ENCODE peak calls at places on chromosomes 2 and 18, in six cellular contexts. One of them, this sample, is unnamed. For H3K9me3, the result is how much of the 10 kb centered on the place peaks cover.

GRCh38 chr2:1461507-1462390 is 48.5 kb downstream of the TPO start:
- DNase-seq in hepatocyte: no peak
- DNase-seq in right lobe of liver: no peak
- DNase-seq in AG04450: no peak
- DNase-seq in esophagus muscularis mucosa: peak
- DNase-seq in adrenal gland: no peak
- DNase-seq in this sample: no peak

GRCh38 chr2:71710367-71710766 is 257.0 kb downstream of the DYSF start:
- DNase-seq in hepatocyte: no peak
- DNase-seq in right lobe of liver: no peak
- DNase-seq in AG04450: no peak
- DNase-seq in esophagus muscularis mucosa: no peak
- DNase-seq in adrenal gland: no peak
- DNase-seq in this sample: no peak

GRCh38 chr2:137535897-137536296 is 428.4 kb upstream of the HNMT start:
- DNase-seq in hepatocyte: no peak
- DNase-seq in right lobe of liver: no peak
- DNase-seq in AG04450: no peak
- DNase-seq in esophagus muscularis mucosa: no peak
- DNase-seq in adrenal gland: no peak
- DNase-seq in this sample: no peak

GRCh38 chr18:59990121-59990818 is 90.5 kb downstream of the PMAIP1 start:
- DNase-seq in hepatocyte: no peak
- DNase-seq in right lobe of liver: no peak
- DNase-seq in AG04450: no peak
- DNase-seq in esophagus muscularis mucosa: no peak
- DNase-seq in adrenal gland: no peak
- DNase-seq in this sample: no peak

GRCh38 chr18:63379639-63379962 is 12.6 kb upstream of the KDSR start:
- DNase-seq in hepatocyte: no peak
- DNase-seq in right lobe of liver: no peak
- DNase-seq in AG04450: no peak
- DNase-seq in esophagus muscularis mucosa: no peak
- DNase-seq in adrenal gland: no peak
- DNase-seq in this sample: no peak

GRCh38 chr18:12391487-12392136 is 14.6 kb upstream of the AFG3L2 start:
- DNase-seq in hepatocyte: peak
- DNase-seq in right lobe of liver: peak
- DNase-seq in AG04450: peak
- DNase-seq in esophagus muscularis mucosa: no peak
- DNase-seq in adrenal gland: peak
- DNase-seq in this sample: peak

GRCh38 chr2:205714058-205714776 is 31.9 kb downstream of the NRP2 start:
- DNase-seq in hepatocyte: no peak
- DNase-seq in right lobe of liver: no peak
- DNase-seq in AG04450: no peak
- DNase-seq in esophagus muscularis mucosa: no peak
- DNase-seq in adrenal gland: no peak
- DNase-seq in this sample: peak

GRCh38 chr2:215729985-215730620 is 283.2 kb downstream of the MREG start:
- DNase-seq in hepatocyte: no peak
- DNase-seq in right lobe of liver: no peak
- DNase-seq in AG04450: no peak
- DNase-seq in esophagus muscularis mucosa: no peak
- DNase-seq in adrenal gland: no peak
- DNase-seq in this sample: no peak

GRCh38 chr2:73063909-73064875 is 7.3 kb downstream of the SFXN5 start:
- DNase-seq in hepatocyte: peak
- DNase-seq in right lobe of liver: no peak
- DNase-seq in AG04450: peak
- DNase-seq in esophagus muscularis mucosa: no peak
- DNase-seq in adrenal gland: peak
- DNase-seq in this sample: no peak

GRCh38 chr2:200788129-200788718 is 23.5 kb upstream of the BZW1 start:
- DNase-seq in hepatocyte: no peak
- DNase-seq in right lobe of liver: no peak
- DNase-seq in AG04450: no peak
- DNase-seq in esophagus muscularis mucosa: no peak
- DNase-seq in adrenal gland: no peak
- DNase-seq in this sample: peak

GRCh38 chr2:259789-260331 is 4.0 kb downstream of the SH3YL1 start:
- DNase-seq in hepatocyte: no peak
- DNase-seq in right lobe of liver: no peak
- DNase-seq in AG04450: no peak
- DNase-seq in esophagus muscularis mucosa: no peak
- DNase-seq in adrenal gland: no peak
- DNase-seq in this sample: no peak
- H3K27ac ChIP-seq in hepatocyte: peak
- H3K27ac ChIP-seq in right lobe of liver: no peak
- H3K27ac ChIP-seq in AG04450: no peak
- H3K27ac ChIP-seq in esophagus muscularis mucosa: no peak
- H3K27ac ChIP-seq in adrenal gland: no peak
- H3K27ac ChIP-seq in this sample: no peak

DNA sequence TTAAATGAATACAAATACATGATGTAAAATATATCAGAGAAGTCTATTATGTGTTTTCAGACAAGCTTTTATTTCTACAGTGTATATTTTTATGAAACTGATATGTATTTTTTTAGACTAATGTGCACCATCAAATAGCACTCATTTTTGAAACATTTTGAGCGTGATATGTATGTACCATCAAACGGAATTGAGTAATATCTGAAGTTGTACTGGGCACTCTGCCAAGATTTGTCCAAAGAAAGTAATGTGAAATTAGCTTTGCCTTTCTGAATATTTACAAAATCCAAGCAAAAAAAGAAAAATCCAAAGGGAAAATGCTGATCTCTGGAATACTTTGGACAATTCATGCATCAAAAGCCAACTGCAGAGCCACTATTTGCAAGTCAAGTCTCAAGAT is 972.0 kb downstream of the DPP10 start:
- DNase-seq in hepatocyte: no peak
- DNase-seq in right lobe of liver: no peak
- DNase-seq in AG04450: no peak
- DNase-seq in esophagus muscularis mucosa: no peak
- DNase-seq in adrenal gland: no peak
- DNase-seq in this sample: peak
- H3K9me3 ChIP-seq in hepatocyte: under half
- H3K9me3 ChIP-seq in right lobe of liver: under half
- H3K9me3 ChIP-seq in AG04450: under half
- H3K9me3 ChIP-seq in esophagus muscularis mucosa: under half
- H3K9me3 ChIP-seq in adrenal gland: under half
- H3K9me3 ChIP-seq in this sample: under half

DNA sequence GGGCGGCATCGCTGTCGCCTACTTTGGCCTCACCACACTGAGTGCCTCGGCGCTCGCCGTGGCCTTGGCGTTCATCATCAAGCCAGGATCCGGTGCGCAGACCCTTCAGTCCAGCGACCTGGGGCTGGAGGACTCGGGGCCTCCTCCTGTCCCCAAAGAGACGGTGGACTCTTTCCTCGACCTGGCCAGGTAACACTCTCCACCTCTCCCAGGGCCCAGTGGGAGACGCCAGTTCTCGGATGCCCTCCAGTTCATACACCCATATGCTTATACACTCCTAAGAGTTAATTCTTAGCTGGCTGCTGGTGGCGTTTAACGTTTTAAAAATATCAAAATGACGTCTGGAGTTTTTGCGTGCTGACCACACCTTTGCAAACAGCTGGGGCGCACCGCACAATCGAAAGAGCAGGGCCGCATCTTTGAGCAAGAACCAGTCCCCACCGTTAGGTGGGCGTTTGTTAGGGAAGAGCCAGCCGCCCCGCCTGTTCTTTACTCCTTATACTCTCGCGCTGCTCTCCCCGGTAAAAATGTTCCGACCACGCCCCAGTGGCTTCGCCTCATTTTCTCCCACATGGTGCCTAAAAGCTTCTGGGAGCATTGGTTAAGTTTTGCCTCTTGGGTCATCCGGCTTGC is 899 bp downstream of the SLC1A4 start:
- DNase-seq in hepatocyte: no peak
- DNase-seq in right lobe of liver: no peak
- DNase-seq in AG04450: no peak
- DNase-seq in esophagus muscularis mucosa: no peak
- DNase-seq in adrenal gland: no peak
- DNase-seq in this sample: no peak
- H3K27ac ChIP-seq in hepatocyte: no peak
- H3K27ac ChIP-seq in right lobe of liver: no peak
- H3K27ac ChIP-seq in AG04450: no peak
- H3K27ac ChIP-seq in esophagus muscularis mucosa: peak
- H3K27ac ChIP-seq in adrenal gland: peak
- H3K27ac ChIP-seq in this sample: no peak

DNA sequence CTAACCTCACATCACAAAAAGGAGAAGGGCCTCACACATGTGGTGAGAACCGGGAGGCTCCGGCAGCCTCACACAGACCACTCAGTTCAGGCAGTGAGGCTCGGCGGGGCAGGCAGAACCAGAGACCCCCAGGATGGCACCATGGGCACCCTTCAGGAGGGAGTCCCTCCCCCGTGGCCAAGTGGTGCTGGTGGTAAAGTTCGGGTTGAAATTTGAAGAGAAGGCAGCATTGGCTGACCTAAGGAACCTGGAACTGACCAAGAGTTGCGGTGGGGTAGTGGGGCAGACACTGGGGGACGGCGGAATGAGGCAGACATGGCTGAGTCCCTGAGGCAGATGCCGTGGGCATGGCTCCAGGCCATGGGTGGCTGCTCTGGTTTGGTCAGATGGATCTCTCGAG is 239.3 kb upstream of the MYT1L start:
- DNase-seq in hepatocyte: no peak
- DNase-seq in right lobe of liver: no peak
- DNase-seq in AG04450: no peak
- DNase-seq in esophagus muscularis mucosa: no peak
- DNase-seq in adrenal gland: no peak
- DNase-seq in this sample: no peak
- H3K9me3 ChIP-seq in hepatocyte: under half
- H3K9me3 ChIP-seq in right lobe of liver: under half
- H3K9me3 ChIP-seq in AG04450: half or more
- H3K9me3 ChIP-seq in esophagus muscularis mucosa: under half
- H3K9me3 ChIP-seq in adrenal gland: under half
- H3K9me3 ChIP-seq in this sample: under half

DNA sequence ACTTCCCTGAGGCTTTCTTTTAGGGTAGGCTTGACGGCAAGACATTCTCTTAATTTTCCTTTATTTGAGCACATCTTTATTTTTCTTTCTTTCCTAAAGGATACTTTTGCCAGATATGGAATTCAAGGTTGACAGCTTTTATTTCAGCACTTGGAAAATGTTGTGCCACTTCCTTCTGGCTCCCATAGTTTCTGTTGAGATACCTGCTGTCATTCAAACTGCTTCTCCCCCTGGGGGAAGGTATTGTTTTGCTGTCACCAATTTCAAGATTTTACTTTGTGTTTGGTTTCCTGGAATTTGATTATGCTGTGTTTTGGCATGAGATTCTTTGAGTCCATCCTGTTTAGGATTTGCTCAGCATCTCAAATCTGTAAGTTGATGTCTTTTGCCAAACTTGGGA is 39.1 kb upstream of the TWIST2 start:
- DNase-seq in hepatocyte: no peak
- DNase-seq in right lobe of liver: no peak
- DNase-seq in AG04450: no peak
- DNase-seq in esophagus muscularis mucosa: no peak
- DNase-seq in adrenal gland: no peak
- DNase-seq in this sample: no peak
- H3K27ac ChIP-seq in hepatocyte: no peak
- H3K27ac ChIP-seq in right lobe of liver: no peak
- H3K27ac ChIP-seq in AG04450: no peak
- H3K27ac ChIP-seq in esophagus muscularis mucosa: no peak
- H3K27ac ChIP-seq in adrenal gland: no peak
- H3K27ac ChIP-seq in this sample: no peak

GRCh38 chr2:115234707-115235106 is 792.3 kb downstream of the DPP10 start:
- DNase-seq in hepatocyte: no peak
- DNase-seq in right lobe of liver: no peak
- DNase-seq in AG04450: no peak
- DNase-seq in esophagus muscularis mucosa: no peak
- DNase-seq in adrenal gland: no peak
- DNase-seq in this sample: no peak

GRCh38 chr2:115234175-115234574 is 791.7 kb downstream of the DPP10 start:
- DNase-seq in hepatocyte: peak
- DNase-seq in right lobe of liver: no peak
- DNase-seq in AG04450: no peak
- DNase-seq in esophagus muscularis mucosa: no peak
- DNase-seq in adrenal gland: no peak
- DNase-seq in this sample: no peak
- H3K9me3 ChIP-seq in hepatocyte: under half
- H3K9me3 ChIP-seq in right lobe of liver: under half
- H3K9me3 ChIP-seq in AG04450: under half
- H3K9me3 ChIP-seq in esophagus muscularis mucosa: under half
- H3K9me3 ChIP-seq in adrenal gland: under half
- H3K9me3 ChIP-seq in this sample: under half

GRCh38 chr18:57749604-57749970 is 53.5 kb downstream of the ATP8B1 start:
- DNase-seq in hepatocyte: no peak
- DNase-seq in right lobe of liver: no peak
- DNase-seq in AG04450: no peak
- DNase-seq in esophagus muscularis mucosa: no peak
- DNase-seq in adrenal gland: no peak
- DNase-seq in this sample: no peak

GRCh38 chr18:57748770-57749603 is 54.1 kb downstream of the ATP8B1 start:
- DNase-seq in hepatocyte: peak
- DNase-seq in right lobe of liver: no peak
- DNase-seq in AG04450: no peak
- DNase-seq in esophagus muscularis mucosa: no peak
- DNase-seq in adrenal gland: no peak
- DNase-seq in this sample: peak

GRCh38 chr18:57753063-57753462 is 50.1 kb downstream of the ATP8B1 start:
- DNase-seq in hepatocyte: no peak
- DNase-seq in right lobe of liver: no peak
- DNase-seq in AG04450: no peak
- DNase-seq in esophagus muscularis mucosa: no peak
- DNase-seq in adrenal gland: no peak
- DNase-seq in this sample: no peak

GRCh38 chr18:57744211-57744694 is 58.9 kb downstream of the ATP8B1 start:
- DNase-seq in hepatocyte: no peak
- DNase-seq in right lobe of liver: no peak
- DNase-seq in AG04450: no peak
- DNase-seq in esophagus muscularis mucosa: no peak
- DNase-seq in adrenal gland: no peak
- DNase-seq in this sample: no peak

DNA sequence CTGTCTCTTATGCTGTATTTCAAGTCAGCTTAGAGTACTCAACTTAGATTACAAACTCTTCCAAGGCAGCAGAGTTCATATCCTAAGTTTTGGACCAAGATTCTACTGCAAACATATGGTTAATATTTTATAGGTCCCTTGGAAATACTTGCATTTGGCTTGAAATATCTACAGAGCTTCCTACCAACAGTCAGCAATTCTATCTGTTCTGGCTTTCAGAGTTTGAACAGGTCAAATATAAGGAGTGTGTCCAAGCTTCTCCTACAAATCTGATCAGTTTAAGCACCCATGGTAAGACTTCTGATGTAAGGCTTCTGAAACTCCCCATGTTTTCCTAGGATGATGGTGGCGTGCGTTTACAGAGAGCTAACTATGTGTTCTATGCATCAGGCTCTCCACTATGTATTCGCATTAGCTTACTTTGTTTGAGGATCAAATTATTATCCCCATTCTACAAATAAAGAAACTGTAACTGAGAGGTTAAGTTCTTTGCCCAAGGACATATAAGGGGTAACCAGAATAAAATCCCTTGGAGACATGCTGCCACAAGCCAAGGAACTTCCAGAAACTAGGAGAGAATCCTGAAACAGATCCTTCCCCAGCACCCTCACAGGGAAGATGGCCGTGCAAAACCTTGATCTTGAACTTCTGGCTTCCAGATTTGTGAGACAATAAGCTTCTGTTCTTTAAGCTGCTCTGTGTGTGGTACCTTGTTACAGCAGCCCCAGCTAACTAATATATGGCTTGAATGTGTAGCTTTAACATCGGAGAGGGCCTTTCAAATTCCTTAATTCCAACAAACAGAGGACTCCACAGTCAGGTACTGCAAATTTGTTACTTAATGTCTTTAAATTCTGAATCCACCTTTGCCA is 55.1 kb downstream of the ATP8B1 start:
- DNase-seq in hepatocyte: no peak
- DNase-seq in right lobe of liver: no peak
- DNase-seq in AG04450: no peak
- DNase-seq in esophagus muscularis mucosa: no peak
- DNase-seq in adrenal gland: no peak
- DNase-seq in this sample: no peak
- H3K27ac ChIP-seq in hepatocyte: peak
- H3K27ac ChIP-seq in right lobe of liver: peak
- H3K27ac ChIP-seq in AG04450: no peak
- H3K27ac ChIP-seq in esophagus muscularis mucosa: peak
- H3K27ac ChIP-seq in adrenal gland: no peak
- H3K27ac ChIP-seq in this sample: no peak

This sample was measured in cardiac muscle cell.